ENCODE peak calls at places on chromosomes 3 and 15, in ten cellular contexts. J is HAP-1; D is HFF-Myc; E is GM23248; A is activated T-cell treated with anti-CD3 and anti-CD28 coated beads for 48 hours; T is esophagus squamous epithelium; C is stimulated activated CD4-positive, alpha-beta T cell treated with anti-CD3 and anti-CD28 coated beads, Interleukin-2, amount 100 ng/mL, for 4 hours; I is foreskin fibroblast; Q is cardiac muscle cell; G is fibroblast of the aortic adventitia. S is an unnamed sample.

GRCh38 chr15:34304613-34305012 is 33.0 kb downstream of the SLC12A6 start:
- DNase-seq in J (no peak), D (no peak), E (peak), A (no peak), T (no peak), C (no peak), I (no peak), Q (no peak), G (peak), S (no peak)

GRCh38 chr3:144294659-144295538 is 323.3 kb downstream of the DIPK2A start:
- DNase-seq in J (no peak), D (no peak), E (no peak), A (no peak), T (no peak), C (no peak), I (no peak), Q (no peak), G (no peak), S (no peak)

GRCh38 chr3:186742618-186743335 is 25.6 kb downstream of the KNG1 start:
- DNase-seq in J (no peak), D (no peak), E (no peak), A (no peak), T (no peak), C (no peak), I (no peak), Q (no peak), G (no peak), S (no peak)

GRCh38 chr3:183560607-183561006 is 5.1 kb upstream of the KLHL6 start:
- DNase-seq in J (no peak), D (no peak), E (no peak), A (no peak), T (no peak), C (no peak), I (no peak), Q (no peak), G (no peak), S (no peak)

GRCh38 chr3:126153695-126154360 is 26.6 kb downstream of the ALDH1L1 start:
- DNase-seq in J (no peak), D (no peak), E (no peak), A (no peak), T (no peak), C (no peak), I (no peak), Q (no peak), G (no peak), S (no peak)

GRCh38 chr3:109171479-109171878 is 35.0 kb downstream of the C3orf85 start:
- DNase-seq in J (no peak), D (no peak), E (no peak), A (no peak), T (no peak), C (no peak), I (no peak), Q (no peak), G (no peak), S (no peak)

GRCh38 chr3:27615555-27615954 is 106.6 kb downstream of the EOMES start:
- DNase-seq in J (no peak), D (no peak), E (no peak), A (no peak), T (no peak), C (no peak), I (no peak), Q (no peak), G (no peak), S (no peak)

GRCh38 chr3:11898611-11899325 is 52.1 kb upstream of the TAMM41 start:
- DNase-seq in J (no peak), D (no peak), E (no peak), A (no peak), T (no peak), C (no peak), I (no peak), Q (no peak), G (no peak), S (no peak)

GRCh38 chr3:114362815-114363214 is 69.0 kb downstream of the TIGIT start:
- DNase-seq in J (no peak), D (no peak), E (peak), A (no peak), T (no peak), C (no peak), I (peak), Q (peak), G (peak), S (no peak)

GRCh38 chr3:128549283-128550112 is 56.5 kb upstream of the GATA2 start:
- DNase-seq in J (no peak), D (peak), E (peak), A (no peak), T (no peak), C (no peak), I (peak), Q (no peak), G (peak), S (no peak)

GRCh38 chr3:132645058-132645457 is 14.6 kb downstream of the ACAD11 start:
- DNase-seq in J (no peak), D (no peak), E (no peak), A (no peak), T (no peak), C (no peak), I (no peak), Q (no peak), G (no peak), S (no peak)

GRCh38 chr3:149466192-149466591 is 8.3 kb upstream of the TM4SF4 start:
- DNase-seq in J (no peak), D (peak), E (peak), A (no peak), T (no peak), C (no peak), I (peak), Q (no peak), G (peak), S (no peak)

GRCh38 chr3:193499152-193499551 is 55.5 kb downstream of the ATP13A4 start:
- DNase-seq in J (no peak), D (no peak), E (peak), A (no peak), T (no peak), C (no peak), I (no peak), Q (no peak), G (no peak), S (no peak)

GRCh38 chr15:68560501-68561113 is 18.2 kb upstream of the CORO2B start:
- DNase-seq in J (peak), D (no peak), E (no peak), A (no peak), T (no peak), C (no peak), I (no peak), Q (no peak), G (no peak), S (no peak)

GRCh38 chr3:76372497-76372896 is 587.1 kb upstream of the ZNF717 start:
- DNase-seq in J (no peak), D (no peak), E (peak), A (no peak), T (no peak), C (no peak), I (no peak), Q (no peak), G (no peak), S (no peak)

GRCh38 chr3:56197259-56197965 is 270.9 kb downstream of the ERC2 start:
- DNase-seq in J (no peak), D (no peak), E (peak), A (no peak), T (no peak), C (no peak), I (no peak), Q (no peak), G (peak), S (no peak)

GRCh38 chr3:138845071-138845685 is 10.4 kb upstream of the PIK3CB start:
- DNase-seq in J (peak), D (no peak), E (no peak), A (no peak), T (no peak), C (no peak), I (no peak), Q (no peak), G (no peak), S (no peak)

GRCh38 chr3:115280531-115280930 is 133.4 kb upstream of the ZBTB20 start:
- DNase-seq in J (no peak), D (no peak), E (peak), A (no peak), T (no peak), C (no peak), I (no peak), Q (no peak), G (peak), S (no peak)

GRCh38 chr3:158950131-158950901 is 148.5 kb downstream of the MFSD1 start:
- DNase-seq in J (no peak), D (no peak), E (no peak), A (no peak), T (no peak), C (no peak), I (peak), Q (no peak), G (peak), S (no peak)

GRCh38 chr3:146163584-146163983 is 2.6 kb upstream of the PLOD2 start:
- DNase-seq in J (no peak), D (no peak), E (peak), A (no peak), T (no peak), C (no peak), I (peak), Q (no peak), G (peak), S (peak)

GRCh38 chr3:98733055-98733777 is 29.9 kb upstream of the ST3GAL6 start:
- DNase-seq in J (peak), D (no peak), E (peak), A (no peak), T (no peak), C (no peak), I (peak), Q (peak), G (peak), S (no peak)

GRCh38 chr3:60101628-60102027 is 1051.8 kb upstream of the CFAP20DC start:
- DNase-seq in J (no peak), D (no peak), E (no peak), A (no peak), T (no peak), C (no peak), I (no peak), Q (no peak), G (no peak), S (no peak)

GRCh38 chr3:50467932-50468331 is 35.5 kb downstream of the CACNA2D2 start:
- DNase-seq in J (no peak), D (no peak), E (no peak), A (no peak), T (no peak), C (no peak), I (no peak), Q (no peak), G (no peak), S (no peak)

GRCh38 chr15:39579487-39580116 is 1.3 kb upstream of the THBS1 start:
- DNase-seq in J (no peak), D (no peak), E (peak), A (no peak), T (no peak), C (no peak), I (peak), Q (peak), G (peak), S (no peak)

GRCh38 chr3:49717539-49718418 is 1.7 kb downstream of the AMIGO3 start:
- DNase-seq in J (no peak), D (no peak), E (no peak), A (no peak), T (no peak), C (no peak), I (no peak), Q (no peak), G (no peak), S (no peak)

GRCh38 chr15:36156855-36157521 is 422.4 kb upstream of the CDIN1 start:
- DNase-seq in J (no peak), D (no peak), E (peak), A (no peak), T (no peak), C (no peak), I (peak), Q (no peak), G (peak), S (no peak)

GRCh38 chr3:148331111-148331818 is 366.4 kb upstream of the AGTR1 start:
- DNase-seq in J (no peak), D (no peak), E (no peak), A (no peak), T (no peak), C (no peak), I (no peak), Q (no peak), G (peak), S (no peak)

GRCh38 chr3:65855370-65856100 is 183.2 kb downstream of the MAGI1 start:
- DNase-seq in J (no peak), D (no peak), E (peak), A (no peak), T (no peak), C (no peak), I (peak), Q (no peak), G (peak), S (no peak)

GRCh38 chr3:133125171-133125570 is 87.0 kb downstream of the TMEM108 start:
- DNase-seq in J (no peak), D (no peak), E (no peak), A (no peak), T (no peak), C (no peak), I (no peak), Q (no peak), G (no peak), S (no peak)

GRCh38 chr3:169241575-169241927 is 422.0 kb downstream of the MECOM start:
- DNase-seq in J (no peak), D (no peak), E (peak), A (no peak), T (no peak), C (no peak), I (peak), Q (no peak), G (peak), S (no peak)

GRCh38 chr3:39783730-39784129 is 25.7 kb upstream of the MYRIP start:
- DNase-seq in J (no peak), D (no peak), E (no peak), A (no peak), T (no peak), C (no peak), I (no peak), Q (no peak), G (no peak), S (no peak)

GRCh38 chr3:23254287-23254686 is 51.2 kb downstream of the UBE2E2 start:
- DNase-seq in J (no peak), D (no peak), E (no peak), A (no peak), T (no peak), C (no peak), I (no peak), Q (no peak), G (no peak), S (no peak)

GRCh38 chr3:50658831-50659230 is 15.9 kb upstream of the DOCK3 start:
- DNase-seq in J (no peak), D (no peak), E (no peak), A (no peak), T (no peak), C (no peak), I (no peak), Q (no peak), G (no peak), S (no peak)

GRCh38 chr3:150912501-150912900 is 7.3 kb upstream of the MINDY4B start:
- DNase-seq in J (no peak), D (no peak), E (no peak), A (no peak), T (no peak), C (no peak), I (no peak), Q (no peak), G (no peak), S (no peak)

GRCh38 chr3:178126686-178127085 is 409.6 kb upstream of the KCNMB2 start:
- DNase-seq in J (no peak), D (no peak), E (no peak), A (no peak), T (no peak), C (no peak), I (no peak), Q (no peak), G (no peak), S (no peak)

GRCh38 chr15:88529021-88529630 is 17.4 kb downstream of the DET1 start:
- DNase-seq in J (no peak), D (no peak), E (peak), A (no peak), T (no peak), C (no peak), I (peak), Q (no peak), G (peak), S (no peak)

GRCh38 chr3:178393833-178394232 is 142.4 kb upstream of the KCNMB2 start:
- DNase-seq in J (no peak), D (no peak), E (peak), A (no peak), T (no peak), C (no peak), I (peak), Q (no peak), G (peak), S (no peak)